ENCODE peak calls at places on chromosomes 7 and 10, in four cellular contexts. M is SK-N-SH, D is GM12878, W is HepG2. N is an unnamed sample.

GRCh38 chr10:107727762-107728317 is 563.3 kb upstream of the SORCS1 start:
- DNase-seq in W (no peak), D (no peak), M (peak; percentile 8), N (no peak)

GRCh38 chr10:125786547-125786946 is 10.9 kb upstream of the MMP21 start:
- DNase-seq in W (no peak), D (peak; percentile 11), M (no peak), N (no peak)

GRCh38 chr10:66622050-66622449 is 303.8 kb upstream of the LRRTM3 start:
- DNase-seq in D (no peak), W (no peak), M (no peak), N (no peak)

GRCh38 chr10:71088054-71088453 is 124.3 kb upstream of the UNC5B start:
- DNase-seq in W (no peak), D (no peak), M (no peak), N (no peak)

GRCh38 chr10:27319752-27320561 is 79.4 kb upstream of the ACBD5 start:
- DNase-seq in W (no peak), M (peak; percentile 23), D (no peak), N (peak; percentile 6)

GRCh38 chr7:55572378-55573233 is at the start of gene VOPP1:
- DNase-seq in W (peak; percentile 35), D (no peak), M (peak; percentile 96), N (peak; percentile 94)

GRCh38 chr10:963186-963585 is 25.0 kb upstream of the GTPBP4 start:
- DNase-seq in M (no peak), D (no peak), W (no peak), N (no peak)

GRCh38 chr7:102321351-102322201 is 34.7 kb downstream of the SPDYE6 start:
- DNase-seq in W (no peak), M (peak; percentile 46), D (no peak), N (peak; percentile 85)

GRCh38 chr7:137546671-137547070 is 203.1 kb upstream of the PTN start:
- DNase-seq in M (no peak), W (no peak), D (no peak), N (no peak)

GRCh38 chr7:47852330-47853245 is 95.7 kb downstream of the PKD1L1 start:
- DNase-seq in W (no peak), M (peak; percentile 49), D (no peak), N (no peak)

GRCh38 chr7:147432068-147432467 is 1158.5 kb upstream of the C7orf33 start:
- DNase-seq in M (peak; percentile 61), W (no peak), D (no peak), N (no peak)

GRCh38 chr10:110206988-110207804 is at the start of gene MXI1:
- DNase-seq in D (no peak), W (peak; percentile 44), M (peak; percentile 85), N (peak; percentile 64)

GRCh38 chr10:110407301-110408170 is 90.2 kb upstream of the DUSP5 start:
- DNase-seq in D (no peak), W (no peak), M (no peak), N (no peak)

GRCh38 chr7:128166603-128167315 is 74.3 kb upstream of the LEP start:
- DNase-seq in D (no peak), M (peak; percentile 85), W (no peak), N (no peak)

GRCh38 chr7:2045559-2046405 is 187.0 kb downstream of the MAD1L1 start:
- DNase-seq in D (no peak), M (peak; percentile 24), W (no peak), N (no peak)

GRCh38 chr10:99396471-99396870 is 34.0 kb downstream of the GOT1 start:
- DNase-seq in M (no peak), D (no peak), W (peak; percentile 26), N (no peak)

GRCh38 chr10:27741173-27742091 is 4.2 kb downstream of the MKX start:
- DNase-seq in W (no peak), M (peak; percentile 12), D (no peak), N (no peak)

GRCh38 chr7:77335581-77335980 is 80.6 kb downstream of the GSAP start:
- DNase-seq in W (no peak), D (no peak), M (no peak), N (no peak)

GRCh38 chr7:71652551-71652950 is 520.6 kb downstream of the GALNT17 start:
- DNase-seq in M (no peak), W (no peak), D (no peak), N (no peak)

GRCh38 chr7:116195451-116195850 is 14.9 kb upstream of the TES start:
- DNase-seq in M (no peak), W (no peak), D (no peak), N (no peak)

GRCh38 chr10:80171248-80171660 is 34.1 kb downstream of the ANXA11 start:
- DNase-seq in D (no peak), W (no peak), M (no peak), N (no peak)

GRCh38 chr10:80168679-80169380 is 36.3 kb downstream of the PLAC9 start:
- DNase-seq in D (no peak), M (no peak), W (no peak), N (peak; percentile 67)

GRCh38 chr10:80168111-80168511 is 35.6 kb downstream of the PLAC9 start:
- DNase-seq in W (no peak), D (no peak), M (no peak), N (no peak)

GRCh38 chr10:80170641-80171040 is 34.7 kb downstream of the ANXA11 start:
- DNase-seq in W (no peak), D (no peak), M (no peak), N (no peak)

GRCh38 chr10:80170026-80170425 is 35.3 kb downstream of the ANXA11 start:
- DNase-seq in D (no peak), M (no peak), W (no peak), N (no peak)
- TF ChIP-seq SMC3 in D (no peak), M (no peak), W (no peak), N (no peak)

GRCh38 chr10:77321868-77322267 is 315.7 kb downstream of the KCNMA1 start:
- DNase-seq in D (no peak), W (no peak), M (no peak), N (no peak)
- H3K9ac ChIP-seq in D (no peak overlapping the region), W (no peak overlapping the region), M (no peak overlapping the region), N (no peak overlapping the region)

GRCh38 chr10:114357591-114357990 is 46.7 kb downstream of the AFAP1L2 start:
- DNase-seq in D (no peak), W (no peak), M (no peak), N (no peak)
- TF ChIP-seq REST in D (no peak), W (no peak), M (no peak), N (no peak)

GRCh38 chr7:36131499-36131898 is 21.6 kb upstream of the EEPD1 start:
- DNase-seq in D (no peak), M (no peak), W (no peak), N (no peak)

GRCh38 chr7:36131026-36131425 is 22.0 kb upstream of the EEPD1 start:
- DNase-seq in W (no peak), D (no peak), M (no peak), N (no peak)

GRCh38 chr7:36129048-36129534 is 24.0 kb upstream of the EEPD1 start:
- DNase-seq in D (no peak), M (no peak), W (peak; percentile 48), N (no peak)

GRCh38 chr7:36132025-36132424 is 21.0 kb upstream of the EEPD1 start:
- DNase-seq in W (peak; percentile 21), D (no peak), M (no peak), N (no peak)

GRCh38 chr7:36130236-36130945 is 22.7 kb upstream of the EEPD1 start:
- DNase-seq in M (no peak), W (no peak), D (no peak), N (no peak)
- TF ChIP-seq SMC3 in M (no peak), W (no peak), D (no peak), N (no peak)

N was measured in K562.